ENCODE peak calls at places on chromosomes 13 and 19, in six cellular contexts. One of them, this sample, is unnamed.
A peak's percentile ranks its signal among the peaks of the same experiment; 100 is the strongest.

GRCh38 chr13:90089051-90089450 is 1258.4 kb upstream of the MIR17HG start:
- DNase-seq in PC-3: no peak
- DNase-seq in trophoblast cell: no peak
- DNase-seq in right atrium auricular region: no peak
- DNase-seq in mammary epithelial cell: no peak
- DNase-seq in IMR-90: no peak
- DNase-seq in this sample: no peak

GRCh38 chr13:42405665-42406390 is 133.9 kb downstream of the AKAP11 start:
- DNase-seq in PC-3: peak; percentile 10
- DNase-seq in trophoblast cell: peak; percentile 16
- DNase-seq in right atrium auricular region: no peak
- DNase-seq in mammary epithelial cell: peak; percentile 92
- DNase-seq in IMR-90: peak; percentile 8
- DNase-seq in this sample: no peak

GRCh38 chr13:40484101-40484800 is 182.2 kb downstream of the FOXO1 start:
- DNase-seq in PC-3: no peak
- DNase-seq in trophoblast cell: no peak
- DNase-seq in right atrium auricular region: no peak
- DNase-seq in mammary epithelial cell: no peak
- DNase-seq in IMR-90: no peak
- DNase-seq in this sample: no peak

GRCh38 chr13:84137292-84137691 is 255.0 kb upstream of the SLITRK1 start:
- DNase-seq in PC-3: no peak
- DNase-seq in trophoblast cell: no peak
- DNase-seq in right atrium auricular region: no peak
- DNase-seq in mammary epithelial cell: peak; percentile 29
- DNase-seq in IMR-90: no peak
- DNase-seq in this sample: no peak

GRCh38 chr13:109786457-109787134 is at the start of gene IRS2:
- DNase-seq in PC-3: peak; percentile 84
- DNase-seq in trophoblast cell: peak; percentile 97
- DNase-seq in right atrium auricular region: peak; percentile 98
- DNase-seq in mammary epithelial cell: peak; percentile 90
- DNase-seq in IMR-90: peak; percentile 90
- DNase-seq in this sample: peak; percentile 96

GRCh38 chr13:102907016-102907756 is 61.4 kb downstream of the ERCC5 start:
- DNase-seq in PC-3: no peak
- DNase-seq in trophoblast cell: no peak
- DNase-seq in right atrium auricular region: no peak
- DNase-seq in mammary epithelial cell: peak; percentile 46
- DNase-seq in IMR-90: no peak
- DNase-seq in this sample: no peak

GRCh38 chr13:34522818-34523217 is 419.3 kb upstream of the NBEA start:
- DNase-seq in PC-3: peak; percentile 12
- DNase-seq in trophoblast cell: no peak
- DNase-seq in right atrium auricular region: no peak
- DNase-seq in mammary epithelial cell: no peak
- DNase-seq in IMR-90: no peak
- DNase-seq in this sample: no peak

GRCh38 chr19:6801397-6802086 is 29.0 kb downstream of the VAV1 start:
- DNase-seq in PC-3: peak; percentile 72
- DNase-seq in trophoblast cell: peak; percentile 33
- DNase-seq in right atrium auricular region: peak; percentile 62
- DNase-seq in mammary epithelial cell: no peak
- DNase-seq in IMR-90: no peak
- DNase-seq in this sample: peak; percentile 74

GRCh38 chr13:27170221-27170520 is 1.4 kb downstream of the USP12 start:
- DNase-seq in PC-3: peak; percentile 63
- DNase-seq in trophoblast cell: no peak
- DNase-seq in right atrium auricular region: no peak
- DNase-seq in mammary epithelial cell: peak; percentile 70
- DNase-seq in IMR-90: peak; percentile 84
- DNase-seq in this sample: no peak

GRCh38 chr19:15265849-15266248 is 33.6 kb upstream of the EPHX3 start:
- DNase-seq in PC-3: peak; percentile 76
- DNase-seq in trophoblast cell: no peak
- DNase-seq in right atrium auricular region: peak; percentile 96
- DNase-seq in mammary epithelial cell: peak; percentile 48
- DNase-seq in IMR-90: peak; percentile 98
- DNase-seq in this sample: no peak

GRCh38 chr19:44756089-44756562 is 7.6 kb downstream of the BCL3 start:
- DNase-seq in PC-3: no peak
- DNase-seq in trophoblast cell: no peak
- DNase-seq in right atrium auricular region: no peak
- DNase-seq in mammary epithelial cell: no peak
- DNase-seq in IMR-90: no peak
- DNase-seq in this sample: no peak

GRCh38 chr19:42601811-42602443 is 7.2 kb upstream of the CEACAM8 start:
- DNase-seq in PC-3: peak; percentile 44
- DNase-seq in trophoblast cell: peak; percentile 62
- DNase-seq in right atrium auricular region: no peak
- DNase-seq in mammary epithelial cell: peak; percentile 25
- DNase-seq in IMR-90: peak; percentile 24
- DNase-seq in this sample: no peak

GRCh38 chr13:19836472-19836871 is 27.0 kb downstream of the ZMYM5 start:
- DNase-seq in PC-3: peak; percentile 5
- DNase-seq in trophoblast cell: no peak
- DNase-seq in right atrium auricular region: no peak
- DNase-seq in mammary epithelial cell: peak; percentile 13
- DNase-seq in IMR-90: peak; percentile 53
- DNase-seq in this sample: no peak

GRCh38 chr19:16417660-16418596 is 53.8 kb downstream of the EPS15L1 start:
- DNase-seq in PC-3: peak; percentile 70
- DNase-seq in trophoblast cell: peak; percentile 87
- DNase-seq in right atrium auricular region: peak; percentile 79
- DNase-seq in mammary epithelial cell: peak; percentile 29
- DNase-seq in IMR-90: peak; percentile 42
- DNase-seq in this sample: no peak

GRCh38 chr13:74250738-74251190 is 116.6 kb upstream of the KLF12 start:
- DNase-seq in PC-3: peak; percentile 50
- DNase-seq in trophoblast cell: peak; percentile 17
- DNase-seq in right atrium auricular region: no peak
- DNase-seq in mammary epithelial cell: peak; percentile 88
- DNase-seq in IMR-90: peak; percentile 75
- DNase-seq in this sample: no peak

GRCh38 chr13:74246398-74246975 is 112.3 kb upstream of the KLF12 start:
- DNase-seq in PC-3: no peak
- DNase-seq in trophoblast cell: no peak
- DNase-seq in right atrium auricular region: peak; percentile 63
- DNase-seq in mammary epithelial cell: no peak
- DNase-seq in IMR-90: peak; percentile 43
- DNase-seq in this sample: no peak

GRCh38 chr13:74243637-74244526 is 109.7 kb upstream of the KLF12 start:
- DNase-seq in PC-3: peak; percentile 73
- DNase-seq in trophoblast cell: no peak
- DNase-seq in right atrium auricular region: no peak
- DNase-seq in mammary epithelial cell: peak; percentile 87
- DNase-seq in IMR-90: peak; percentile 76
- DNase-seq in this sample: no peak

GRCh38 chr13:74251778-74252519 is 117.7 kb upstream of the KLF12 start:
- DNase-seq in PC-3: peak; percentile 44
- DNase-seq in trophoblast cell: no peak
- DNase-seq in right atrium auricular region: no peak
- DNase-seq in mammary epithelial cell: peak; percentile 55
- DNase-seq in IMR-90: no peak
- DNase-seq in this sample: no peak

DNA sequence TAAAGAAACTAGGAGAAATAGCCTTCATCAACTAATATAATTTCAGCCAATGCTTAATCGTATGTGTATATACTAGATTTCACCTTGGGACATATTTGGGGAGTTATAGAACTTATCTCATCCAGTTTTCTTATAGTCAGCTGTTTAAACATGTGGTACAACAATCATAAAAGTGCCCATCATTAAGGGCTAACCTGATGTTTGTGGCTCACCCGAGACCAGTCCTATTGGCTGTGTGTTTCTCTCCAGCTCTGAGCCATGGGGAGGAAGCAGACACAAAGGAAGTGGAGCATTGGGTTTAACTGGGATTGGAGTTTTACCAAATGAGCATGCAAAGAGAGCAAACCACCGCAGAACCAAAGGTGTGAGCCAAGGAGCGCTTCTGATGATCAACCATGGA is 114.3 kb upstream of the KLF12 start:
- DNase-seq in PC-3: no peak
- DNase-seq in trophoblast cell: no peak
- DNase-seq in right atrium auricular region: no peak
- DNase-seq in mammary epithelial cell: no peak
- DNase-seq in IMR-90: no peak
- DNase-seq in this sample: no peak
- H3K4me1 ChIP-seq in PC-3: peaks cover 29% of the 10 kb centered on the region
- H3K4me1 ChIP-seq in trophoblast cell: peaks cover 3% of the 10 kb centered on the region
- H3K4me1 ChIP-seq in right atrium auricular region: no peaks in the 10 kb centered on the region
- H3K4me1 ChIP-seq in mammary epithelial cell: peaks cover 36% of the 10 kb centered on the region
- H3K4me1 ChIP-seq in IMR-90: peaks cover 11% of the 10 kb centered on the region
- H3K4me1 ChIP-seq in this sample: no peaks in the 10 kb centered on the region

DNA sequence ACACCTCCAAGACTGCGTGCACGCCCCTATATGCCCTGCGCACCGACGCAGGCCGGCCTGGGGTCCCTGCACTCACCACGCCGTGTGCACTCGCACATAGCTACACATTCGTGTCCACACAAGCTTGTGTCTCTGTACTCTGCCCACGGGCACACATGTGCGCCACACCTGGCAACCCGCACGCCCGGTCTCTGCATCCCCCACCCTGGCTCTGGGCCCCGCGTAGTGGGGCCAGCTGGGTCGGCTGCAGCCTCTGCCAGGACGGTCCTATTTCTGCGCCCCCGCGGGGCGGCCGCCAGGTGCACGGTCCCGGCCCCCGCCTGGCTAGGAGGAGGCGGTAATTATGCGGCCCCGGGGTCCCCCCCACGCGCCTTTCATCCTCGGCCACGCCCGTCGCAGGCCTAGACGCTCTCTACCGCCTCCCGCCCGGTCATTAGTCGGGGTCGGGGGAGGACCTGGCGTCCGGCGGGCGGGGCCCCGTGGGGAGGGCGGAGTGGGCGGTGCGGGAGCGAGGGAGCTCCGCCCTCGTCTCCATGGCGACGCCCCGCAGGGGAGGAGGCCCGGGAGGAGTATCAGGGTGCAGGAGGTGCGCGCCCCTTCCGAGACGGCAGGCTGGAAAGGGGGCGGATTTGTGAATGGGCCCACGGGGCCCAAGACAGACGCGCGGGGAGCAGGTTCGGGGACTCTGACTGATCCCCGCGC is 2.9 kb upstream of the CIRBP start:
- DNase-seq in PC-3: peak; percentile 89
- DNase-seq in trophoblast cell: peak; percentile 93
- DNase-seq in right atrium auricular region: peak; percentile 90
- DNase-seq in mammary epithelial cell: peak; percentile 87
- DNase-seq in IMR-90: peak; percentile 78
- DNase-seq in this sample: peak; percentile 92
- H3K4me1 ChIP-seq in PC-3: peaks cover 64% of the 10 kb centered on the region
- H3K4me1 ChIP-seq in trophoblast cell: peaks cover 49% of the 10 kb centered on the region
- H3K4me1 ChIP-seq in right atrium auricular region: peaks cover 73% of the 10 kb centered on the region
- H3K4me1 ChIP-seq in mammary epithelial cell: peaks cover 71% of the 10 kb centered on the region
- H3K4me1 ChIP-seq in IMR-90: peaks cover 54% of the 10 kb centered on the region
- H3K4me1 ChIP-seq in this sample: peaks cover 91% of the 10 kb centered on the region

GRCh38 chr19:4372630-4373367 is 27.5 kb downstream of the SH3GL1 start:
- DNase-seq in PC-3: no peak
- DNase-seq in trophoblast cell: peak; percentile 44
- DNase-seq in right atrium auricular region: no peak
- DNase-seq in mammary epithelial cell: no peak
- DNase-seq in IMR-90: no peak
- DNase-seq in this sample: no peak
- H3K4me1 ChIP-seq in PC-3: peaks cover 47% of the 10 kb centered on the region
- H3K4me1 ChIP-seq in trophoblast cell: peaks cover 50% of the 10 kb centered on the region
- H3K4me1 ChIP-seq in right atrium auricular region: peaks cover 100% of the 10 kb centered on the region
- H3K4me1 ChIP-seq in mammary epithelial cell: peaks cover 81% of the 10 kb centered on the region
- H3K4me1 ChIP-seq in IMR-90: peaks cover 64% of the 10 kb centered on the region
- H3K4me1 ChIP-seq in this sample: peaks cover 100% of the 10 kb centered on the region

GRCh38 chr13:75769141-75769905 is 133.2 kb downstream of the LMO7 start:
- DNase-seq in PC-3: no peak
- DNase-seq in trophoblast cell: no peak
- DNase-seq in right atrium auricular region: no peak
- DNase-seq in mammary epithelial cell: no peak
- DNase-seq in IMR-90: no peak
- DNase-seq in this sample: no peak

GRCh38 chr13:75770164-75771145 is 134.3 kb downstream of the LMO7 start:
- DNase-seq in PC-3: no peak
- DNase-seq in trophoblast cell: peak; percentile 38
- DNase-seq in right atrium auricular region: no peak
- DNase-seq in mammary epithelial cell: no peak
- DNase-seq in IMR-90: peak; percentile 65
- DNase-seq in this sample: no peak

GRCh38 chr13:75776550-75776949 is 140.4 kb downstream of the LMO7 start:
- DNase-seq in PC-3: no peak
- DNase-seq in trophoblast cell: no peak
- DNase-seq in right atrium auricular region: no peak
- DNase-seq in mammary epithelial cell: no peak
- DNase-seq in IMR-90: no peak
- DNase-seq in this sample: no peak

GRCh38 chr13:75771818-75772217 is 135.7 kb downstream of the LMO7 start:
- DNase-seq in PC-3: peak; percentile 80
- DNase-seq in trophoblast cell: peak; percentile 49
- DNase-seq in right atrium auricular region: no peak
- DNase-seq in mammary epithelial cell: peak; percentile 83
- DNase-seq in IMR-90: peak; percentile 91
- DNase-seq in this sample: no peak

GRCh38 chr13:75774176-75774575 is 138.0 kb downstream of the LMO7 start:
- DNase-seq in PC-3: no peak
- DNase-seq in trophoblast cell: no peak
- DNase-seq in right atrium auricular region: no peak
- DNase-seq in mammary epithelial cell: no peak
- DNase-seq in IMR-90: peak; percentile 46
- DNase-seq in this sample: no peak
- H3K4me1 ChIP-seq in PC-3: peaks cover 69% of the 10 kb centered on the region
- H3K4me1 ChIP-seq in trophoblast cell: no peaks in the 10 kb centered on the region
- H3K4me1 ChIP-seq in right atrium auricular region: peaks cover 14% of the 10 kb centered on the region
- H3K4me1 ChIP-seq in mammary epithelial cell: peaks cover 12% of the 10 kb centered on the region
- H3K4me1 ChIP-seq in IMR-90: peaks cover 19% of the 10 kb centered on the region
- H3K4me1 ChIP-seq in this sample: peaks cover 16% of the 10 kb centered on the region

DNA sequence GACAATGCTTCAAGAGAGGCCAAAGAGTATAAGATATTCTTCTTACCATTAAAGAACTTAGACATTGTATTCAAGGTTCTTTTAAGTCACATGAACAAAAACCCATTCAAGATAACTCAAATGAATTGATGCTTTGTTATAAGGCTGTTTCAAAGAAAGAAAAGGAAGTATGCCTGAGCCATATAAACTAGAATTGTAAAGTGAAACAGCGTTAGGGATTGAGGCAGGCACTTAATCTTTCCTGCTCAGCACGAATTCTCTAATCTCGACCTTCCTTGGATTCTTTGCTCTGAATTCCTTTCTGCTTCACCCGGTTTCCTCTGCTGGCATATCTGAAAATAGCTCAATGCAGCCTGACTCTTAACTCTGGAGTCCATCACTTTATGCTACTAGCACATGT is 595.4 kb downstream of the DIAPH3 start:
- DNase-seq in PC-3: no peak
- DNase-seq in trophoblast cell: no peak
- DNase-seq in right atrium auricular region: no peak
- DNase-seq in mammary epithelial cell: no peak
- DNase-seq in IMR-90: no peak
- DNase-seq in this sample: no peak
- H3K4me1 ChIP-seq in PC-3: no peaks in the 10 kb centered on the region
- H3K4me1 ChIP-seq in trophoblast cell: no peaks in the 10 kb centered on the region
- H3K4me1 ChIP-seq in right atrium auricular region: no peaks in the 10 kb centered on the region
- H3K4me1 ChIP-seq in mammary epithelial cell: no peaks in the 10 kb centered on the region
- H3K4me1 ChIP-seq in IMR-90: no peaks in the 10 kb centered on the region
- H3K4me1 ChIP-seq in this sample: no peaks in the 10 kb centered on the region

DNA sequence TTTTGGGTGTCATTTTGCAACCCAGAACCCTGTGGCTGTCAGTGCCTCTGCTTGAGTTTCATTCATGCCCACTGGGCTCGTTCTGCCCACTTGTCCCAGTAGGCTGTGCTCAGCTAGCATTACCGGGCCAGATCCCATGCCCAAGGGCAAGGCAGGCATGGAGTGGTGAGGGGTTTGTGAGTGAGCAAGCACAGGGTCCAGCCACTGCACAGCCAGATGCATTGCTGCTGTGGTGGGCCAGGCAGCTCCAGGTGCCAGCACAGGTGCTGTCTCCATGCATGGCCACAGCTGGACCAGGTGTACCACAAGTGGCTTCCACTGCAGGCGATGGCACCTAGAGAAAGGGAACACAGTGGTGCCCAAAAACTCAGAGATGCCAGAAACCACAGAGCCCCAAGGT is 1671.2 kb downstream of the OLFM4 start:
- DNase-seq in PC-3: no peak
- DNase-seq in trophoblast cell: no peak
- DNase-seq in right atrium auricular region: no peak
- DNase-seq in mammary epithelial cell: no peak
- DNase-seq in IMR-90: no peak
- DNase-seq in this sample: no peak
- H3K4me1 ChIP-seq in PC-3: no peaks in the 10 kb centered on the region
- H3K4me1 ChIP-seq in trophoblast cell: no peaks in the 10 kb centered on the region
- H3K4me1 ChIP-seq in right atrium auricular region: no peaks in the 10 kb centered on the region
- H3K4me1 ChIP-seq in mammary epithelial cell: no peaks in the 10 kb centered on the region
- H3K4me1 ChIP-seq in IMR-90: no peaks in the 10 kb centered on the region
- H3K4me1 ChIP-seq in this sample: no peaks in the 10 kb centered on the region